ENCODE peak calls at places on chromosomes 2 and 18, in five cellular contexts. T, A, I, Y and E are unnamed samples.

GRCh38 chr18:40866013-40866644 is 1088.9 kb upstream of the PIK3C3 start:
- DNase-seq in T (no peak), A (no peak), I (no peak), Y (no peak), E (no peak)

GRCh38 chr2:209713219-209713618 is 58.4 kb upstream of the UNC80 start:
- DNase-seq in T (no peak), A (no peak), I (no peak), Y (no peak), E (no peak)

GRCh38 chr2:98778153-98778552 is 47.2 kb upstream of the MGAT4A start:
- DNase-seq in T (no peak), A (no peak), I (no peak), Y (no peak), E (no peak)

GRCh38 chr2:209094221-209094620 is 329.6 kb upstream of the MAP2 start:
- DNase-seq in T (no peak), A (no peak), I (no peak), Y (no peak), E (no peak)

GRCh38 chr2:221926327-221926726 is 354.2 kb upstream of the EPHA4 start:
- DNase-seq in T (no peak), A (no peak), I (no peak), Y (no peak), E (no peak)

GRCh38 chr2:172230783-172231446 is 128.2 kb upstream of the DLX2 start:
- DNase-seq in T (no peak), A (no peak), I (peak), Y (no peak), E (peak)

GRCh38 chr2:157336137-157336721 is 10.6 kb upstream of the ERMN start:
- DNase-seq in T (peak), A (no peak), I (no peak), Y (peak), E (peak)

GRCh38 chr2:73920577-73921545 is 5.8 kb upstream of the DGUOK start:
- DNase-seq in T (peak), A (no peak), I (peak), Y (no peak), E (peak)

GRCh38 chr2:140502951-140503630 is 1627.7 kb downstream of the LRP1B start:
- DNase-seq in T (peak), A (no peak), I (no peak), Y (no peak), E (no peak)

GRCh38 chr2:25283921-25284320 is 57.8 kb downstream of the DNMT3A start:
- DNase-seq in T (no peak), A (no peak), I (no peak), Y (no peak), E (no peak)

GRCh38 chr2:41170589-41170988 is 718.7 kb upstream of the SLC8A1 start:
- DNase-seq in T (no peak), A (no peak), I (no peak), Y (no peak), E (no peak)

GRCh38 chr2:11688222-11689069 is 18.5 kb upstream of the NTSR2 start:
- DNase-seq in T (peak), A (peak), I (peak), Y (peak), E (peak)

GRCh38 chr18:74155276-74155675 is 7.0 kb downstream of the TIMM21 start:
- DNase-seq in T (no peak), A (no peak), I (no peak), Y (no peak), E (no peak)

GRCh38 chr18:74152270-74152669 is 3.9 kb downstream of the TIMM21 start:
- DNase-seq in T (no peak), A (no peak), I (no peak), Y (no peak), E (no peak)

GRCh38 chr18:74153793-74154192 is 5.5 kb downstream of the TIMM21 start:
- DNase-seq in T (no peak), A (no peak), I (no peak), Y (no peak), E (no peak)

GRCh38 chr18:74152906-74153305 is 4.6 kb downstream of the TIMM21 start:
- DNase-seq in T (no peak), A (no peak), I (no peak), Y (no peak), E (no peak)

GRCh38 chr18:74153377-74153776 is 5.1 kb downstream of the TIMM21 start:
- DNase-seq in T (no peak), A (no peak), I (no peak), Y (no peak), E (no peak)
- TF ChIP-seq POLR2A in T (no peak), A (no peak), I (no peak), Y (no peak), E (no peak)

GRCh38 chr18:34767601-34768027 is 57.5 kb downstream of the DTNA start:
- DNase-seq in T (peak), A (no peak), I (no peak), Y (no peak), E (no peak)
- TF ChIP-seq POLR2A in T (no peak), A (no peak), I (no peak), Y (no peak), E (no peak)

GRCh38 chr2:219159771-219160185 is 837 bp downstream of the NHEJ1 start:
- DNase-seq in T (no peak), A (no peak), I (no peak), Y (peak), E (no peak)

GRCh38 chr2:219161097-219161496 is 482 bp upstream of the NHEJ1 start:
- DNase-seq in T (no peak), A (no peak), I (no peak), Y (no peak), E (no peak)

GRCh38 chr2:219158586-219158985 is 2.0 kb downstream of the NHEJ1 start:
- DNase-seq in T (no peak), A (no peak), I (no peak), Y (no peak), E (no peak)

GRCh38 chr2:219158025-219158424 is 2.6 kb downstream of the NHEJ1 start:
- DNase-seq in T (no peak), A (no peak), I (no peak), Y (peak), E (no peak)

GRCh38 chr2:219160186-219161017 is at the start of gene NHEJ1:
- DNase-seq in T (peak), A (peak), I (peak), Y (peak), E (peak)
- TF ChIP-seq POLR2A in T (peak), A (peak), I (peak), Y (peak), E (peak)

DNA sequence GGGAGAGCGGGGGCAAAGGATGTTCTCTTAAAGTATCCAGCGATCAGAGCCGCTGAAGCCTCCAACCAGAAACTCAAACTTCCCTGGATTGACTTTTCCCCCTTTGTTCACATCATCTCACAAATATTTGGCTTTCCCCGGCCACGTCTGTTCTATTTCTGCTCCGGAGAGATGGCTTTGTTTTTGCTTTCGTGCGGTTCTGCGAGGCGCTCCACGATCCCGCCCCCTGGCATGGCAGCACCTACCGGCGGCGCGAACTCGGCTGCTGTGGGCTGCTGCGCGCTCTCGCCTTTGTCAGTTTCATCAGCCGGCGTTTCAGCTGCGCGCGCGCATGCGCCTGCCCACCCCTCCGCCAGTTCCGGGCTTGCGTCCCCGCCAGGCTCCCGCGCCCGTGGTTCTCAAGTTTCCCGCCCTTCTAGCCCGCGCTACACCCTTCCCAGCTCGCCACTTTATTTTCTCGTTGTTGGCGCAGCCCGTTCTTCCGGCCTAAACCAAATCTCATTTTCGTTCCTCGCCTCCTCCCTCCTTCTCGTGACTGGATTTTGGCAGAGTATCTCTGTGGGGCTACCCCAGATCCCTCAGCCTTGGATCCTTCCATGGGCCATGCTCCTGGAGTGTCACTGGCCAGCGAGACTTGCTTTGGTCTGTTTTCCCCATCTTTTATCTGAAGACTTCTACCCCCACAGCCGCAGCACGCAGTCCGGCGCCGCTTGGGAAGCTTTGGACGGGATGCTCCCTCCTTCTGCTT is 98.0 kb downstream of the INSIG2 start:
- DNase-seq in T (peak), A (peak), I (peak), Y (peak), E (peak)
- TF ChIP-seq POLR2A in T (peak), A (peak), I (peak), Y (peak), E (peak)

GRCh38 chr2:149598014-149598395 is 10.4 kb upstream of the MMADHC start:
- DNase-seq in T (no peak), A (no peak), I (no peak), Y (peak), E (no peak)

GRCh38 chr2:149595069-149595963 is 7.7 kb upstream of the MMADHC start:
- DNase-seq in T (peak), A (no peak), I (no peak), Y (no peak), E (no peak)

GRCh38 chr2:149594411-149594810 is 6.8 kb upstream of the MMADHC start:
- DNase-seq in T (no peak), A (no peak), I (no peak), Y (no peak), E (no peak)

GRCh38 chr2:149596471-149596870 is 8.9 kb upstream of the MMADHC start:
- DNase-seq in T (no peak), A (no peak), I (no peak), Y (no peak), E (no peak)

DNA sequence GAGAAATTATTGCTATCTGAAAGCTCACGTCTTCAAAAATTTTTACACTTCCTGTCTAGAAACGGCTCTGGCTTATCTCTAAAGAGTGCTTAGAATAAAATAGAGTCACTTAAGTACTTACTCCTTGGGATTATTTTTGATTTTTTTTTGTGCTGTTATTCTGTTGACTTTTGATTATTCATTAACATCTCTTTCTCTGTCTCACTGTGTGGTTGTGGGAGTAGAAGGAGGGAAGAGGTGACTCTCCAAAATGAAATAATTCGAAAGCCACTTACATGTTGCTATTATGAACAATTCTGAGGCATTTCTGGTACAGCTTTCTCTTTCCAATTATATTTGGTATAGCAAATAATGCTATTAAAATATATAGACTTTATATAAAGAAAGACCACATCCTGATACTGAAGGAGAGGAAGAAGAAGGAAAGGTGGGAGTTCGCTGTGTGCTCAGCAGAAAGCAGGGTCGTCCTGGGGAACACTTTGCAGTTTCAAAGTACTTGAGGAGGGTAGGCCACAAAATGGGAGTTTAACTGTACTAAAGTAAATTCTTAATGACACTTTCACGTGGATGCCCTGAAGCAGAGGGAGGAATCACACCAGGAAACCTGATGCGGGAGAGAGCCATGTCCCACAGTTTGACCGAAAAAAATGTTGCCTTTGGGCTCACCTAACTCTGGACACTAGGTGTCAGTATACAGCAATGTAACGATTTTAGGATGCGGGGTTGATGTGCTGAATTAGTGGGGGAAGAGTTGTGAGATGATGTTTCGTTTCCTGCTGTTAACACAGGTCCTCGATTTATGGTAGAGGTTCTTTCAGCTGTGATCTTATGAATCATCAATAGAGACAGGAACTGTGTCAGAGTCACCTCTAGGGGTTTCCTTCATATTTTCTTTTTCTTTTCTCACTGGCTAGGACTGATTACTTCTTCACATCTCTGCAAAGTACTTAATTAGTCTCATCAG is 9.8 kb upstream of the MMADHC start:
- DNase-seq in T (peak), A (peak), I (peak), Y (peak), E (peak)
- TF ChIP-seq POLR2A in T (no peak), A (no peak), I (no peak), Y (no peak), E (no peak)

GRCh38 chr2:219059375-219059724 is 1.4 kb downstream of the IHH start:
- DNase-seq in T (no peak), A (no peak), I (no peak), Y (no peak), E (no peak)

GRCh38 chr2:219059725-219060682 is 717 bp downstream of the IHH start:
- DNase-seq in T (no peak), A (no peak), I (no peak), Y (no peak), E (no peak)

GRCh38 chr2:219056896-219057708 is 3.6 kb downstream of the IHH start:
- DNase-seq in T (no peak), A (no peak), I (no peak), Y (no peak), E (no peak)

GRCh38 chr2:219057709-219058540 is 2.8 kb downstream of the IHH start:
- DNase-seq in T (peak), A (no peak), I (peak), Y (peak), E (peak)

GRCh38 chr2:219058541-219059374 is 2.0 kb downstream of the IHH start:
- DNase-seq in T (no peak), A (no peak), I (no peak), Y (peak), E (no peak)
- TF ChIP-seq POLR2A in T (no peak), A (no peak), I (no peak), Y (no peak), E (no peak)

GRCh38 chr2:96868555-96869280 is 1.2 kb downstream of the SEMA4C start:
- DNase-seq in T (peak), A (peak), I (peak), Y (peak), E (peak)
- TF ChIP-seq POLR2A in T (peak), A (peak), I (peak), Y (peak), E (peak)

DNA sequence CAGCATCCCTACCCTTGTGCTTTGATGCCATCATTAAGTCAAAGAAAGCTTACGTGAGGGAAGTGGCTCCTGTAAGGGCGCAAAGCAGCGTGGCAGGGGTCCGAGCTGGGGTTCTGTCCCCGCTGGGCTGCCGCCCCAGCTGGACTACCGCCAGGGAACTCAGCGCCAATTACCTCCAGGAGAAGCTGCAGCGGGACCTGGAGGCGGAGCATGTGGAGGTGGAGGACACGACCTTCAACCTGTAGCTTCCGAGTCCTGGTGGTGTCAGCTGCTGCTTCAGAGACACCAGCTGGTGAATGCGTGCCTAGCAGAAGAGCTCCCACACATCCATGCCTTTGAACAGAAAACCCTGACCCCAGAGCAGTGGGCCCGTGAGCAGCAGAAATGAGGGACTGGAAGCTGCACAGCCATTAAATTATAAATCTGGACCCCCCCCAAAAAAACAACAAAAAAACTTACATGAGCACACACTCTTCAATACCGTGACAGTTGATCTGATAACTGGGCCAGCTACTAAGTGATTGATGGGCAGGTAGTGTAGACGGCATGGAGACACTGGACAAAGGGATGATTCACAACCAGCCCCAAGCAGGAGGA is 20.1 kb upstream of the YES1 start:
- DNase-seq in T (no peak), A (no peak), I (no peak), Y (peak), E (no peak)
- TF ChIP-seq POLR2A in T (no peak), A (no peak), I (no peak), Y (no peak), E (no peak)

GRCh38 chr2:187573722-187574121 is 19.5 kb upstream of the TFPI start:
- DNase-seq in T (no peak), A (no peak), I (no peak), Y (no peak), E (no peak)
- TF ChIP-seq POLR2A in T (no peak), A (no peak), I (no peak), Y (no peak), E (no peak)